ENCODE peak calls at places on chromosomes 4 and X, in five cellular contexts. E is GM12878, L is H1, F is HepG2, G is K562. K is an unnamed sample.

GRCh38 chr4:101175896-101176676 is 171.2 kb downstream of the PPP3CA start:
- DNase-seq in E (no peak), L (no peak), F (peak), G (no peak), K (peak)

GRCh38 chr4:127586922-127587571 is 45.7 kb upstream of the INTU start:
- DNase-seq in E (no peak), L (no peak), F (peak), G (peak), K (peak)

GRCh38 chr4:168335621-168336020 is 17.1 kb upstream of the DDX60 start:
- DNase-seq in E (no peak), L (no peak), F (no peak), G (no peak), K (no peak)

GRCh38 chrX:77412631-77413030 is 34.6 kb upstream of the FGF16 start:
- DNase-seq in E (no peak), L (no peak), F (no peak), G (no peak), K (no peak)

GRCh38 chr4:89316931-89317366 is 9.3 kb upstream of the GPRIN3 start:
- DNase-seq in E (no peak), L (no peak), F (no peak), G (no peak), K (no peak)

GRCh38 chr4:139665079-139665689 is 435 bp upstream of the MGST2 start:
- DNase-seq in E (no peak), L (no peak), F (no peak), G (no peak), K (no peak)

GRCh38 chrX:12984629-12985303 is 9.9 kb downstream of the TMSB4X start:
- DNase-seq in E (no peak), L (no peak), F (no peak), G (peak), K (no peak)

GRCh38 chr4:7781993-7782392 is 157.7 kb downstream of the AFAP1 start:
- DNase-seq in E (no peak), L (no peak), F (no peak), G (no peak), K (no peak)

GRCh38 chr4:8191136-8191747 is 7.8 kb upstream of the SH3TC1 start:
- DNase-seq in E (peak), L (no peak), F (peak), G (peak), K (no peak)

GRCh38 chr4:75634281-75634680 is 4.0 kb upstream of the CDKL2 start:
- DNase-seq in E (no peak), L (no peak), F (no peak), G (no peak), K (no peak)

GRCh38 chrX:54994099-54994498 is at the start of gene PFKFB1:
- DNase-seq in E (no peak), L (no peak), F (peak), G (no peak), K (no peak)

GRCh38 chrX:12439396-12439795 is 301.1 kb downstream of the FRMPD4 start:
- DNase-seq in E (no peak), L (no peak), F (no peak), G (no peak), K (no peak)

GRCh38 chr4:138975225-138975624 is 40.4 kb upstream of the NOCT start:
- DNase-seq in E (no peak), L (peak), F (no peak), G (no peak), K (peak)

GRCh38 chr4:20512980-20513379 is 187.3 kb upstream of the PACRGL start:
- DNase-seq in E (no peak), L (no peak), F (no peak), G (no peak), K (no peak)

GRCh38 chr4:140567722-140568121 is 1.0 kb downstream of the UCP1 start:
- DNase-seq in E (no peak), L (peak), F (no peak), G (no peak), K (peak)

GRCh38 chr4:82744284-82744963 is 54.2 kb downstream of the SCD5 start:
- DNase-seq in E (no peak), L (no peak), F (no peak), G (no peak), K (no peak)

GRCh38 chr4:36081185-36081584 is 163.1 kb downstream of the ARAP2 start:
- DNase-seq in E (peak), L (no peak), F (no peak), G (no peak), K (no peak)

GRCh38 chrX:49915352-49916222 is 6.8 kb upstream of the CLCN5 start:
- DNase-seq in E (no peak), L (no peak), F (peak), G (peak), K (peak)

GRCh38 chr4:142558851-142559250 is 287.2 kb downstream of the INPP4B start:
- DNase-seq in E (no peak), L (no peak), F (no peak), G (no peak), K (no peak)

GRCh38 chr4:161714022-161714751 is 449.6 kb downstream of the FSTL5 start:
- DNase-seq in E (no peak), L (no peak), F (no peak), G (no peak), K (no peak)

GRCh38 chr4:12651876-12652275 is 832.3 kb downstream of the RAB28 start:
- DNase-seq in E (no peak), L (no peak), F (no peak), G (no peak), K (no peak)

GRCh38 chr4:121380448-121381147 is at the start of gene QRFPR:
- DNase-seq in E (no peak), L (peak), F (no peak), G (no peak), K (peak)

GRCh38 chr4:82753725-82754410 is 44.7 kb downstream of the SCD5 start:
- DNase-seq in E (no peak), L (no peak), F (no peak), G (no peak), K (no peak)

GRCh38 chr4:118270492-118270891 is 82.3 kb downstream of the PRSS12 start:
- DNase-seq in E (no peak), L (no peak), F (peak), G (peak), K (no peak)

GRCh38 chr4:13207224-13207623 is 276.9 kb downstream of the RAB28 start:
- DNase-seq in E (no peak), L (no peak), F (no peak), G (no peak), K (no peak)

GRCh38 chr4:123776267-123776666 is 379.7 kb downstream of the SPRY1 start:
- DNase-seq in E (peak), L (no peak), F (no peak), G (no peak), K (no peak)

GRCh38 chr4:5158391-5158770 is 107.1 kb downstream of the STK32B start:
- DNase-seq in E (no peak), L (no peak), F (peak), G (no peak), K (no peak)

GRCh38 chr4:176841730-176842129 is 49.0 kb upstream of the VEGFC start:
- DNase-seq in E (no peak), L (no peak), F (no peak), G (no peak), K (no peak)

GRCh38 chr4:1130318-1131186 is 17.2 kb upstream of the RNF212 start:
- DNase-seq in E (peak), L (peak), F (peak), G (peak), K (peak)

GRCh38 chr4:55503164-55503563 is 43.5 kb downstream of the CLOCK start:
- DNase-seq in E (no peak), L (no peak), F (no peak), G (peak), K (no peak)

GRCh38 chr4:142079951-142080350 is 443.6 kb downstream of the IL15 start:
- DNase-seq in E (no peak), L (no peak), F (no peak), G (no peak), K (no peak)

DNA sequence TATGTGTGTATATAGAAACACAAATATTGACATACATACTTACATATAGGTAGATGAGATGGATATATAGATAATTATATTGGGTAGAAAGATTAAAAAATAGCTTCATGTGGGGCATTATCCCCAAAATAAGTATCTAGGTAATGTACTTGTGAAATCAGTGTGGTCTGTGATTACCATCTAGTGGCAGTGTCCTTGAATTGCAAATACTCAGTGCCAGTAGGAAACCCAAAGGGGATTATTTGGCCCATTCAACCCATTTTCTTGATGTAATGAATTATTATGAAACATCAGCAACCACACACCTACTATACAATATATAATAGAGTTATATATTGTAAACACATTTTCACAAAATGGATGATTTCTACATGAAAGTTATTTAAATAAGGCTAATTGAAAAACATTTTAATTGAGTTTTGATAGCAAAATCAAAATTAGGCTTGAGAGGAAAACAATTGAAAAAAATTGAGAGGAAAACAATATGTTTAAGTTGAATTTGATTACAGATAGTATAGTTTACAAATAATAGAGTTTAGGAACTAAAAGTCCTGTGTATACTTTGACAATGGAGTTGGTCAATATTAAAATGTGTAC is 389.4 kb downstream of the GALNTL6 start:
- DNase-seq in E (no peak), L (no peak), F (peak), G (peak), K (no peak)
- TF ChIP-seq ATF2 in E (no peak), L (no peak), F (no peak), G (no peak), K (no peak)

DNA sequence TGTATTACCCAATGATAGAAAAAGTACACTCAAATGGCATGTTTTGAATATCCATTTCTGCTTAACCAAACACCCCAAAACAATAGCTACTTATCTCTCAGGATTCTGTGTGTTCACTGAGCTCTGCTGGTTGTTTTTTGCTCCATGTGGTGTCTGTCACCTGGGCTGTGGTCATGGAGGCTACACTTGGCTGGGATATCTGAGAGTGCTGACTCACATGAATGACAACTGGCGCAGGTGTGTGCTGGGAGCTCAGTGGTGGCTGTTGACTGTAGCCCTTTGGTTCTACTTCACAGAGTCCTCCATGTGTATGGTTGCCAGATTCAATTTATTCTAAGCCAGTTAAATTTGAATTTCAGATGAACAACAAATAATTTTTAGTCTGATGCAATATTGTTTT is 28.4 kb upstream of the TCEAL4 start:
- DNase-seq in E (no peak), L (no peak), F (peak), G (no peak), K (no peak)
- TF ChIP-seq ATF2 in E (no peak), L (no peak), F (no peak), G (no peak), K (no peak)

GRCh38 chr4:98905297-98905696 is 23.6 kb downstream of the EIF4E start:
- DNase-seq in E (no peak), L (no peak), F (no peak), G (no peak), K (no peak)

GRCh38 chr4:98909646-98910045 is 19.3 kb downstream of the EIF4E start:
- DNase-seq in E (no peak), L (no peak), F (no peak), G (no peak), K (no peak)

GRCh38 chr4:98908703-98909262 is 20.1 kb downstream of the EIF4E start:
- DNase-seq in E (no peak), L (no peak), F (no peak), G (no peak), K (no peak)

GRCh38 chr4:98905834-98906233 is 23.1 kb downstream of the EIF4E start:
- DNase-seq in E (no peak), L (no peak), F (no peak), G (no peak), K (no peak)

GRCh38 chr4:98908182-98908581 is 20.8 kb downstream of the EIF4E start:
- DNase-seq in E (no peak), L (no peak), F (no peak), G (no peak), K (no peak)
- TF ChIP-seq ATF2 in E (no peak), L (no peak), F (no peak), G (no peak), K (no peak)

DNA sequence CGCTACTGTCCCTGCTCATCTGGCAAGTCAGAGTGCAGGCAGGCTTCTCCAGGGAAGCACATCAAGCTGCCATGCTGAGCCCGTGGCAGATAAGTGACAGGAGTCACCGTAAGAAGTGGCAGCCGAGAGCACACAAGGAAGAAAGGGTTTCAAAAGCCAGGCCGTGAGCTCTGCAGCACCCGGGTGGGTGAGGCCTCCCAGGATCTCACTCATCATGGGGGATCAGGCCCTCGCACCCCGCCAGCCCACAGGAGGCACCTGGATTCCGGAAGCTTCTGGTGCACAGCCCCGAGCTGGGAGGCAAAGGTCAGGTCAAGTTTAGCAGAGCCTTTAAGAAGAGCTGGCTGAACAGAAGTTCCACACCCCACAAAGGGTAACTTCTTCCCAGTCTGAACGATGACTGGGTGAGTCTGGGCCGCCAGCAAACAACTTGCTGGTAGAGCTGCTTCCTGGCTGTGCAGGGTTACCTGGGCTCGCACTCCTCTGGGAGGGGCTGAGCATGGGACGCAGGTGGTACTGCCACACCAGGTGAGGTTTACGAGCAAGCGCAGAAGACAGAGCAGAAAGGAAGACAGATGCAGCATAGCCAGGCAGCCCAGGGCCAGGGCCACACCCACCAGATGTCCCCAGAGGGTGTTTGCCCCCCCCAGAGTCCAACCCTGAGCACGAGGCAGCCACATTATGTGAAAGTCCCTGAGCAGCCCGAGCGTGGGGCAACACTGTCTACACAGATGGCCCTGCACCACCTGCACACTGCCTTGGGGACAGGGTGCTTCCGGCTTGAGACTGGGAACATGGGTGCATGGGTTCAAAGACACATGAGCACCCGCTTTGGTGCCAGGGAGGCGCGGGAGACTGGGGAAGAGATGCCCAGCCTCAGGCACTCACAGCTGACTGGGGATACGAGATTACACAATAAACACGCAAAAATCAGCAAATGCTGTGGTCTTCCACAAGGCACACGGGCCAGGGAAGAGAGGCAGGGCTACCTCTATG is 7.7 kb downstream of the CCNQ start:
- DNase-seq in E (no peak), L (no peak), F (no peak), G (no peak), K (no peak)
- TF ChIP-seq ATF2 in E (no peak), L (no peak), F (no peak), G (no peak), K (no peak)

DNA sequence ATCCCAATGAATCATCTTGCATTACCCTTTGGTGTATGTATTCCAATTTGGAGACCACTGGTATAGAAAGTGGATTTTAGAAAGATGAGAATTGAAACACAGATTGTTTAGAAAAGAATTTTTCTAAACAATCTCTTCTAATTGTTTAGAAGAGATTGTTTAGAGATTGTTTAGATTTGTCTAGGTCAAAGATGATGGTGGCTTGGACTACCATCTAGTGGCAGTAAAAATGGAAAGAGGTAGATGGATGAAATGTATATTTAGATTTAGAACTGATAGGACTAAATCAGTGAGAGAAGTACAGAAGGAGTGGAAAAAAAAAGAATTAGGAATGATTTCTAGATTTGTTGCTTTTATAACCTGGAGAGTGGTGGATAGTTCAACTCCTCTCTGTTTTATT is 70.6 kb downstream of the ARSJ start:
- DNase-seq in E (no peak), L (no peak), F (no peak), G (no peak), K (no peak)
- TF ChIP-seq ATF2 in E (no peak), L (no peak), F (no peak), G (no peak), K (no peak)

GRCh38 chr4:156816356-156816755 is 155.2 kb downstream of the PDGFC start:
- DNase-seq in E (no peak), L (no peak), F (no peak), G (no peak), K (no peak)
- TF ChIP-seq ATF2 in E (no peak), L (no peak), F (no peak), G (no peak), K (no peak)

GRCh38 chrX:10755477-10756334 is 135.3 kb upstream of the MID1 start:
- DNase-seq in E (no peak), L (no peak), F (no peak), G (no peak), K (peak)

GRCh38 chrX:10754445-10754844 is 134.1 kb upstream of the MID1 start:
- DNase-seq in E (no peak), L (no peak), F (no peak), G (no peak), K (no peak)

GRCh38 chrX:10759400-10759799 is 139.0 kb upstream of the MID1 start:
- DNase-seq in E (no peak), L (peak), F (no peak), G (no peak), K (peak)

GRCh38 chrX:10761447-10761846 is 141.1 kb upstream of the MID1 start:
- DNase-seq in E (no peak), L (no peak), F (no peak), G (no peak), K (no peak)

DNA sequence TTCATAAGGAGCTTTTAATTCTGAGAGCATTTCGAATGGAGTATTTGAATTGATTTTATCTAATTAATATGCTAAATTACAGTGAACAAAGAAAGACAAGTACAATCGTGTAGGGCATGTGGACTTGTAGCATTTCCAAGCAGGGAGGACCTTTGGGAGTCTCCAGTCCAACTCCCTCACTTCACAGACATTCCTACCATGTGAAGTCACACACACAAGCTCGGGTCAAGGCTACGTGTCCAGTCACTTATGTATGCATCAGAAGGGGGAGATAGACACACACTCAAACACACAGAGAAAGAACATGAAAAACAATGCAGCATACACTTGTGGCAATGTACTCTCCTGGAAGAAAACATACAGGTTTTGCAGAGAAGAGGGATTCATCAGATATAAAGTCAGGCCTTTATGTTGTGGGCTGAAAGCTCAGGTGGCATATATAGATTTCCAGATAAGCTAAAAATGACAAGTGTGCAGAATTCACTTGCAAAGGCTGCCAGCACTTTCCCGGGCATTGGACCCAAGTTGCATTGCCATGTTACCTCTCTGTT is 136.1 kb upstream of the MID1 start:
- DNase-seq in E (no peak), L (no peak), F (no peak), G (no peak), K (no peak)
- TF ChIP-seq ATF2 in E (no peak), L (no peak), F (no peak), G (no peak), K (no peak)

GRCh38 chrX:101223226-101223625 is 3.6 kb downstream of the DRP2 start:
- DNase-seq in E (no peak), L (no peak), F (no peak), G (no peak), K (no peak)

GRCh38 chrX:101219116-101219839 is at the start of gene DRP2:
- DNase-seq in E (no peak), L (peak), F (no peak), G (no peak), K (no peak)

GRCh38 chrX:101217689-101218088 is 1.9 kb upstream of the DRP2 start:
- DNase-seq in E (no peak), L (no peak), F (no peak), G (no peak), K (no peak)

GRCh38 chrX:101220881-101221280 is 1.3 kb downstream of the DRP2 start:
- DNase-seq in E (no peak), L (no peak), F (no peak), G (no peak), K (no peak)

GRCh38 chrX:101219840-101220191 is 230 bp downstream of the DRP2 start:
- DNase-seq in E (no peak), L (no peak), F (no peak), G (no peak), K (no peak)
- TF ChIP-seq ATF2 in E (no peak), L (no peak), F (no peak), G (no peak), K (no peak)